ENCODE peak calls at places on chromosomes 2 and 18, in ten cellular contexts. One of them, this sample, is unnamed.
A peak's percentile ranks its signal among the peaks of the same experiment; 100 is the strongest.

GRCh38 chr2:119180891-119181290 is 22.3 kb upstream of the C1QL2 start:
- DNase-seq in NT2/D1: no peak
- DNase-seq in skeletal muscle cell: no peak
- DNase-seq in T-helper 2 cell: no peak
- DNase-seq in kidney tubule cell: no peak
- DNase-seq in Daoy: no peak
- DNase-seq in hepatic stellate cell: no peak
- DNase-seq in naive thymus-derived CD4-positive, alpha-beta T cell: no peak
- DNase-seq in MV-4-11: no peak
- DNase-seq in NCI-H1930: no peak
- DNase-seq in this sample: no peak

GRCh38 chr18:63676526-63676925 is 14.8 kb upstream of the SERPINB3 start:
- DNase-seq in NT2/D1: peak; percentile 16
- DNase-seq in skeletal muscle cell: no peak
- DNase-seq in T-helper 2 cell: no peak
- DNase-seq in kidney tubule cell: peak; percentile 44
- DNase-seq in Daoy: peak; percentile 1
- DNase-seq in hepatic stellate cell: no peak
- DNase-seq in naive thymus-derived CD4-positive, alpha-beta T cell: no peak
- DNase-seq in MV-4-11: peak; percentile 43
- DNase-seq in NCI-H1930: no peak
- DNase-seq in this sample: no peak

GRCh38 chr18:78630356-78630755 is 349.3 kb upstream of the SALL3 start:
- DNase-seq in NT2/D1: no peak
- DNase-seq in skeletal muscle cell: no peak
- DNase-seq in T-helper 2 cell: no peak
- DNase-seq in kidney tubule cell: no peak
- DNase-seq in Daoy: no peak
- DNase-seq in hepatic stellate cell: no peak
- DNase-seq in naive thymus-derived CD4-positive, alpha-beta T cell: no peak
- DNase-seq in MV-4-11: no peak
- DNase-seq in NCI-H1930: no peak
- DNase-seq in this sample: no peak

GRCh38 chr2:80815259-80815658 is 510.7 kb upstream of the LRRTM1 start:
- DNase-seq in NT2/D1: no peak
- DNase-seq in skeletal muscle cell: no peak
- DNase-seq in T-helper 2 cell: no peak
- DNase-seq in kidney tubule cell: no peak
- DNase-seq in Daoy: no peak
- DNase-seq in hepatic stellate cell: no peak
- DNase-seq in naive thymus-derived CD4-positive, alpha-beta T cell: no peak
- DNase-seq in MV-4-11: no peak
- DNase-seq in NCI-H1930: no peak
- DNase-seq in this sample: no peak

GRCh38 chr2:134453476-134453875 is 199.6 kb downstream of the MGAT5 start:
- DNase-seq in NT2/D1: no peak
- DNase-seq in skeletal muscle cell: no peak
- DNase-seq in T-helper 2 cell: no peak
- DNase-seq in kidney tubule cell: no peak
- DNase-seq in Daoy: no peak
- DNase-seq in hepatic stellate cell: no peak
- DNase-seq in naive thymus-derived CD4-positive, alpha-beta T cell: no peak
- DNase-seq in MV-4-11: no peak
- DNase-seq in NCI-H1930: no peak
- DNase-seq in this sample: no peak

GRCh38 chr18:47522359-47522758 is 270.9 kb upstream of the SKOR2 start:
- DNase-seq in NT2/D1: no peak
- DNase-seq in skeletal muscle cell: no peak
- DNase-seq in T-helper 2 cell: no peak
- DNase-seq in kidney tubule cell: no peak
- DNase-seq in Daoy: no peak
- DNase-seq in hepatic stellate cell: no peak
- DNase-seq in naive thymus-derived CD4-positive, alpha-beta T cell: no peak
- DNase-seq in MV-4-11: no peak
- DNase-seq in NCI-H1930: no peak
- DNase-seq in this sample: no peak

GRCh38 chr2:78832481-78832880 is 193.0 kb upstream of the REG3G start:
- DNase-seq in NT2/D1: no peak
- DNase-seq in skeletal muscle cell: no peak
- DNase-seq in T-helper 2 cell: no peak
- DNase-seq in kidney tubule cell: no peak
- DNase-seq in Daoy: no peak
- DNase-seq in hepatic stellate cell: no peak
- DNase-seq in naive thymus-derived CD4-positive, alpha-beta T cell: no peak
- DNase-seq in MV-4-11: no peak
- DNase-seq in NCI-H1930: no peak
- DNase-seq in this sample: no peak

GRCh38 chr2:30516166-30516565 is 69.1 kb downstream of the LCLAT1 start:
- DNase-seq in NT2/D1: no peak
- DNase-seq in skeletal muscle cell: no peak
- DNase-seq in T-helper 2 cell: no peak
- DNase-seq in kidney tubule cell: no peak
- DNase-seq in Daoy: no peak
- DNase-seq in hepatic stellate cell: no peak
- DNase-seq in naive thymus-derived CD4-positive, alpha-beta T cell: no peak
- DNase-seq in MV-4-11: no peak
- DNase-seq in NCI-H1930: no peak
- DNase-seq in this sample: no peak

GRCh38 chr2:129436809-129437208 is 542.7 kb upstream of the RAB6C start:
- DNase-seq in NT2/D1: no peak
- DNase-seq in skeletal muscle cell: no peak
- DNase-seq in T-helper 2 cell: no peak
- DNase-seq in kidney tubule cell: no peak
- DNase-seq in Daoy: no peak
- DNase-seq in hepatic stellate cell: no peak
- DNase-seq in naive thymus-derived CD4-positive, alpha-beta T cell: no peak
- DNase-seq in MV-4-11: no peak
- DNase-seq in NCI-H1930: no peak
- DNase-seq in this sample: no peak

GRCh38 chr2:54657664-54658083 is 65.8 kb upstream of the EML6 start:
- DNase-seq in NT2/D1: peak; percentile 35
- DNase-seq in skeletal muscle cell: no peak
- DNase-seq in T-helper 2 cell: no peak
- DNase-seq in kidney tubule cell: peak; percentile 40
- DNase-seq in Daoy: peak; percentile 60
- DNase-seq in hepatic stellate cell: no peak
- DNase-seq in naive thymus-derived CD4-positive, alpha-beta T cell: no peak
- DNase-seq in MV-4-11: peak; percentile 15
- DNase-seq in NCI-H1930: peak; percentile 14
- DNase-seq in this sample: no peak

GRCh38 chr2:43328157-43328556 is 101.8 kb upstream of the ZFP36L2 start:
- DNase-seq in NT2/D1: no peak
- DNase-seq in skeletal muscle cell: peak; percentile 77
- DNase-seq in T-helper 2 cell: no peak
- DNase-seq in kidney tubule cell: no peak
- DNase-seq in Daoy: peak; percentile 37
- DNase-seq in hepatic stellate cell: no peak
- DNase-seq in naive thymus-derived CD4-positive, alpha-beta T cell: no peak
- DNase-seq in MV-4-11: no peak
- DNase-seq in NCI-H1930: no peak
- DNase-seq in this sample: no peak

GRCh38 chr2:219378167-219378851 is 9.4 kb downstream of the DNPEP start:
- DNase-seq in NT2/D1: no peak
- DNase-seq in skeletal muscle cell: no peak
- DNase-seq in T-helper 2 cell: no peak
- DNase-seq in kidney tubule cell: no peak
- DNase-seq in Daoy: no peak
- DNase-seq in hepatic stellate cell: no peak
- DNase-seq in naive thymus-derived CD4-positive, alpha-beta T cell: no peak
- DNase-seq in MV-4-11: no peak
- DNase-seq in NCI-H1930: no peak
- DNase-seq in this sample: no peak

GRCh38 chr2:20623241-20623640 is 27.7 kb downstream of the HS1BP3 start:
- DNase-seq in NT2/D1: no peak
- DNase-seq in skeletal muscle cell: no peak
- DNase-seq in T-helper 2 cell: no peak
- DNase-seq in kidney tubule cell: no peak
- DNase-seq in Daoy: no peak
- DNase-seq in hepatic stellate cell: no peak
- DNase-seq in naive thymus-derived CD4-positive, alpha-beta T cell: no peak
- DNase-seq in MV-4-11: no peak
- DNase-seq in NCI-H1930: no peak
- DNase-seq in this sample: no peak

GRCh38 chr2:62724886-62725711 is 19.6 kb downstream of the EHBP1 start:
- DNase-seq in NT2/D1: peak; percentile 16
- DNase-seq in skeletal muscle cell: no peak
- DNase-seq in T-helper 2 cell: no peak
- DNase-seq in kidney tubule cell: no peak
- DNase-seq in Daoy: peak; percentile 61
- DNase-seq in hepatic stellate cell: no peak
- DNase-seq in naive thymus-derived CD4-positive, alpha-beta T cell: no peak
- DNase-seq in MV-4-11: no peak
- DNase-seq in NCI-H1930: no peak
- DNase-seq in this sample: no peak

GRCh38 chr18:12066910-12067511 is 26.6 kb upstream of the ANKRD62 start:
- DNase-seq in NT2/D1: no peak
- DNase-seq in skeletal muscle cell: no peak
- DNase-seq in T-helper 2 cell: no peak
- DNase-seq in kidney tubule cell: no peak
- DNase-seq in Daoy: no peak
- DNase-seq in hepatic stellate cell: no peak
- DNase-seq in naive thymus-derived CD4-positive, alpha-beta T cell: no peak
- DNase-seq in MV-4-11: no peak
- DNase-seq in NCI-H1930: no peak
- DNase-seq in this sample: no peak

GRCh38 chr18:49725809-49726514 is 87.4 kb downstream of the ACAA2 start:
- DNase-seq in NT2/D1: peak; percentile 52
- DNase-seq in skeletal muscle cell: peak; percentile 100
- DNase-seq in T-helper 2 cell: no peak
- DNase-seq in kidney tubule cell: peak; percentile 75
- DNase-seq in Daoy: peak; percentile 94
- DNase-seq in hepatic stellate cell: peak; percentile 86
- DNase-seq in naive thymus-derived CD4-positive, alpha-beta T cell: no peak
- DNase-seq in MV-4-11: peak; percentile 8
- DNase-seq in NCI-H1930: no peak
- DNase-seq in this sample: no peak

GRCh38 chr2:170928036-170928823 is 823 bp upstream of the GORASP2 start:
- DNase-seq in NT2/D1: no peak
- DNase-seq in skeletal muscle cell: no peak
- DNase-seq in T-helper 2 cell: no peak
- DNase-seq in kidney tubule cell: peak; percentile 39
- DNase-seq in Daoy: no peak
- DNase-seq in hepatic stellate cell: no peak
- DNase-seq in naive thymus-derived CD4-positive, alpha-beta T cell: no peak
- DNase-seq in MV-4-11: peak; percentile 83
- DNase-seq in NCI-H1930: peak; percentile 26
- DNase-seq in this sample: no peak

GRCh38 chr18:11989966-11990380 is 8.7 kb downstream of the IMPA2 start:
- DNase-seq in NT2/D1: no peak
- DNase-seq in skeletal muscle cell: no peak
- DNase-seq in T-helper 2 cell: no peak
- DNase-seq in kidney tubule cell: peak; percentile 72
- DNase-seq in Daoy: no peak
- DNase-seq in hepatic stellate cell: no peak
- DNase-seq in naive thymus-derived CD4-positive, alpha-beta T cell: no peak
- DNase-seq in MV-4-11: no peak
- DNase-seq in NCI-H1930: no peak
- DNase-seq in this sample: no peak

GRCh38 chr18:45334188-45334587 is 281.1 kb upstream of the SLC14A2 start:
- DNase-seq in NT2/D1: no peak
- DNase-seq in skeletal muscle cell: no peak
- DNase-seq in T-helper 2 cell: no peak
- DNase-seq in kidney tubule cell: no peak
- DNase-seq in Daoy: no peak
- DNase-seq in hepatic stellate cell: no peak
- DNase-seq in naive thymus-derived CD4-positive, alpha-beta T cell: no peak
- DNase-seq in MV-4-11: peak; percentile 40
- DNase-seq in NCI-H1930: no peak
- DNase-seq in this sample: no peak

GRCh38 chr2:211085056-211085680 is 528.8 kb downstream of the CPS1 start:
- DNase-seq in NT2/D1: no peak
- DNase-seq in skeletal muscle cell: no peak
- DNase-seq in T-helper 2 cell: no peak
- DNase-seq in kidney tubule cell: peak; percentile 45
- DNase-seq in Daoy: peak; percentile 12
- DNase-seq in hepatic stellate cell: peak; percentile 11
- DNase-seq in naive thymus-derived CD4-positive, alpha-beta T cell: no peak
- DNase-seq in MV-4-11: no peak
- DNase-seq in NCI-H1930: peak; percentile 52
- DNase-seq in this sample: no peak

GRCh38 chr2:101781730-101782426 is 84.4 kb downstream of the MAP4K4 start:
- DNase-seq in NT2/D1: no peak
- DNase-seq in skeletal muscle cell: no peak
- DNase-seq in T-helper 2 cell: no peak
- DNase-seq in kidney tubule cell: no peak
- DNase-seq in Daoy: no peak
- DNase-seq in hepatic stellate cell: no peak
- DNase-seq in naive thymus-derived CD4-positive, alpha-beta T cell: no peak
- DNase-seq in MV-4-11: no peak
- DNase-seq in NCI-H1930: no peak
- DNase-seq in this sample: no peak

GRCh38 chr2:40148344-40148743 is 303.5 kb downstream of the SLC8A1 start:
- DNase-seq in NT2/D1: no peak
- DNase-seq in skeletal muscle cell: no peak
- DNase-seq in T-helper 2 cell: no peak
- DNase-seq in kidney tubule cell: no peak
- DNase-seq in Daoy: no peak
- DNase-seq in hepatic stellate cell: no peak
- DNase-seq in naive thymus-derived CD4-positive, alpha-beta T cell: no peak
- DNase-seq in MV-4-11: peak; percentile 90
- DNase-seq in NCI-H1930: no peak
- DNase-seq in this sample: no peak

GRCh38 chr18:7908686-7909299 is 341.7 kb downstream of the PTPRM start:
- DNase-seq in NT2/D1: no peak
- DNase-seq in skeletal muscle cell: no peak
- DNase-seq in T-helper 2 cell: no peak
- DNase-seq in kidney tubule cell: no peak
- DNase-seq in Daoy: no peak
- DNase-seq in hepatic stellate cell: no peak
- DNase-seq in naive thymus-derived CD4-positive, alpha-beta T cell: no peak
- DNase-seq in MV-4-11: no peak
- DNase-seq in NCI-H1930: peak; percentile 58
- DNase-seq in this sample: no peak

GRCh38 chr2:70827388-70827787 is 7.0 kb upstream of the CLEC4F start:
- DNase-seq in NT2/D1: no peak
- DNase-seq in skeletal muscle cell: no peak
- DNase-seq in T-helper 2 cell: no peak
- DNase-seq in kidney tubule cell: no peak
- DNase-seq in Daoy: no peak
- DNase-seq in hepatic stellate cell: no peak
- DNase-seq in naive thymus-derived CD4-positive, alpha-beta T cell: no peak
- DNase-seq in MV-4-11: peak; percentile 30
- DNase-seq in NCI-H1930: no peak
- DNase-seq in this sample: no peak

GRCh38 chr2:36238126-36238525 is 117.5 kb upstream of the CRIM1 start:
- DNase-seq in NT2/D1: no peak
- DNase-seq in skeletal muscle cell: no peak
- DNase-seq in T-helper 2 cell: no peak
- DNase-seq in kidney tubule cell: no peak
- DNase-seq in Daoy: no peak
- DNase-seq in hepatic stellate cell: no peak
- DNase-seq in naive thymus-derived CD4-positive, alpha-beta T cell: no peak
- DNase-seq in MV-4-11: no peak
- DNase-seq in NCI-H1930: no peak
- DNase-seq in this sample: no peak

This sample was measured in HS-5.